ENCODE peak calls at places on chromosomes 2 and 18, in eight cellular contexts. Z is transverse colon, E is upper lobe of right lung, M is gastrocnemius medialis, R is colonic mucosa, L is thyroid gland, K is tibial nerve, X is fibroblast of mammary gland. P is an unnamed sample.

GRCh38 chr2:153519260-153519875 is 40.8 kb upstream of the RPRM start:
- DNase-seq in X (peak), Z (peak), K (peak), L (peak), R (peak), M (no peak), E (peak), P (no peak)

GRCh38 chr18:59837586-59837985 is 62.2 kb upstream of the PMAIP1 start:
- DNase-seq in R (peak), Z (peak), X (peak), K (peak), M (no peak), L (peak), E (no peak), P (no peak)

GRCh38 chr2:208207769-208208168 is 17.9 kb upstream of the C2orf80 start:
- DNase-seq in L (no peak), R (no peak), M (no peak), E (no peak), X (no peak), K (no peak), Z (no peak), P (no peak)

GRCh38 chr2:37454851-37455762 is 110.7 kb downstream of the QPCT start:
- DNase-seq in R (no peak), E (no peak), Z (no peak), K (no peak), M (no peak), X (peak), L (no peak), P (no peak)

GRCh38 chr18:8374652-8375051 is 234.6 kb upstream of the RAB12 start:
- DNase-seq in X (no peak), R (no peak), M (no peak), E (no peak), L (no peak), Z (no peak), K (no peak), P (no peak)

GRCh38 chr2:150732064-150732463 is 244.6 kb upstream of the RND3 start:
- DNase-seq in K (no peak), X (peak), R (no peak), Z (no peak), E (no peak), M (no peak), L (no peak), P (no peak)

GRCh38 chr2:200747668-200748618 is 63.8 kb upstream of the BZW1 start:
- DNase-seq in E (no peak), K (no peak), X (peak), M (no peak), R (peak), Z (no peak), L (no peak), P (peak)

GRCh38 chr2:234169676-234170075 is 119.2 kb downstream of the SPP2 start:
- DNase-seq in X (no peak), E (no peak), Z (no peak), K (no peak), R (no peak), M (no peak), L (no peak), P (no peak)

GRCh38 chr2:30541680-30542079 is 94.6 kb downstream of the LCLAT1 start:
- DNase-seq in E (no peak), Z (no peak), K (no peak), M (no peak), R (no peak), L (no peak), X (no peak), P (no peak)

GRCh38 chr2:72915907-72916742 is 1.2 kb upstream of the EMX1 start:
- DNase-seq in R (peak), L (peak), K (no peak), Z (peak), M (peak), X (no peak), E (peak), P (peak)

GRCh38 chr2:72917875-72918660 is 749 bp downstream of the EMX1 start:
- DNase-seq in M (peak), E (no peak), Z (no peak), K (no peak), L (no peak), X (no peak), R (no peak), P (no peak)

GRCh38 chr2:72915076-72915906 is 2.0 kb upstream of the EMX1 start:
- DNase-seq in R (no peak), X (no peak), M (peak), Z (no peak), E (no peak), L (no peak), K (no peak), P (peak)

GRCh38 chr2:72917138-72917874 is at the start of gene EMX1:
- DNase-seq in K (no peak), L (peak), X (no peak), E (peak), M (peak), R (peak), Z (peak), P (no peak)

DNA sequence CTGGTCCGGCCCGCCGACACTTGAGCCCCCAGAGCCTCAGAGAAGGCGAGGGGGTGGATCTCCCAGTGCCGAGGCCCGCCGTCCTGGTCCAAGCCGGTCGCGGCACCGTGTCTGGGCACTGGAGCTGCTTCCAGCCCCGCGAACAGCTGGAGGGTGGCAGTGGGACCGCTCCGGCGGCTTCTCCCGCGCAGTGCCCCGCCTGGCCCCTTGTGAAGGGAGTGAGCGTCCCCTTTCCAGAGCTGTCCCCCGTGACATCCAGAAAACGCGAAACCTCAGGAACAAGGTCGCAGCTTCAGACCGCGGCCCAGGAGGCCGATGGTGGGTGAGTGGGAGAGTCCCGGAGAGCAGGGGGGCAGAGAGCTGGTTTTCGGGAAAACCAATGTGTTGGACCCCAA is 579 bp upstream of the EMX1 start:
- DNase-seq in X (no peak), Z (no peak), L (no peak), K (no peak), M (peak), E (no peak), R (no peak), P (peak)
- H3K4me3 ChIP-seq in X (no peak), Z (peak), L (peak), K (peak), M (peak), E (peak), R (peak), P (peak)

GRCh38 chr2:136136921-136137320 is 19.0 kb upstream of the CXCR4 start:
- DNase-seq in M (no peak), L (no peak), K (no peak), X (no peak), R (no peak), Z (no peak), E (no peak), P (no peak)
- H3K4me3 ChIP-seq in M (no peak), L (no peak), K (no peak), X (no peak), R (no peak), Z (no peak), E (no peak), P (no peak)

GRCh38 chr2:189407161-189407943 is 33.9 kb upstream of the WDR75 start:
- DNase-seq in X (peak), M (no peak), E (no peak), R (no peak), K (no peak), Z (no peak), L (no peak), P (no peak)
- H3K4me3 ChIP-seq in X (no peak), M (no peak), E (no peak), R (no peak), K (no peak), Z (no peak), L (no peak), P (peak)

GRCh38 chr2:216557820-216558219 is 59.2 kb downstream of the RPL37A start:
- DNase-seq in K (no peak), M (no peak), R (no peak), X (no peak), E (no peak), Z (no peak), L (no peak), P (no peak)
- H3K4me3 ChIP-seq in K (no peak), M (no peak), R (no peak), X (no peak), E (no peak), Z (no peak), L (no peak), P (no peak)

GRCh38 chr2:62286089-62286785 is 90.3 kb downstream of the B3GNT2 start:
- DNase-seq in E (no peak), X (no peak), Z (no peak), M (no peak), K (no peak), L (no peak), R (no peak), P (no peak)

GRCh38 chr2:62284471-62284870 is 88.6 kb downstream of the B3GNT2 start:
- DNase-seq in E (no peak), X (no peak), L (no peak), K (no peak), R (no peak), M (no peak), Z (no peak), P (no peak)

GRCh38 chr2:62287335-62287734 is 91.4 kb downstream of the B3GNT2 start:
- DNase-seq in Z (no peak), X (no peak), L (no peak), K (no peak), E (no peak), M (no peak), R (no peak), P (no peak)

GRCh38 chr2:62283147-62283546 is 87.2 kb downstream of the B3GNT2 start:
- DNase-seq in Z (no peak), X (no peak), K (no peak), E (no peak), R (no peak), L (no peak), M (no peak), P (no peak)

GRCh38 chr2:62284980-62285379 is 89.1 kb downstream of the B3GNT2 start:
- DNase-seq in E (no peak), Z (no peak), R (no peak), M (no peak), K (no peak), X (no peak), L (no peak), P (no peak)
- H3K4me3 ChIP-seq in E (no peak), Z (no peak), R (no peak), M (no peak), K (no peak), X (no peak), L (no peak), P (no peak)

GRCh38 chr18:31500161-31500688 is 2.2 kb downstream of the DSG2 start:
- DNase-seq in R (peak), M (no peak), E (no peak), X (no peak), K (no peak), L (no peak), Z (peak), P (no peak)
- H3K4me3 ChIP-seq in R (peak), M (no peak), E (no peak), X (no peak), K (no peak), L (no peak), Z (no peak), P (no peak)

GRCh38 chr2:127408807-127409099 is 9.5 kb upstream of the PROC start:
- DNase-seq in X (no peak), R (no peak), E (no peak), M (no peak), Z (no peak), L (no peak), K (no peak), P (no peak)

GRCh38 chr2:127413200-127413599 is 5.0 kb upstream of the PROC start:
- DNase-seq in R (no peak), L (no peak), K (no peak), M (no peak), X (no peak), Z (no peak), E (no peak), P (no peak)

GRCh38 chr2:127408004-127408806 is 10.0 kb upstream of the PROC start:
- DNase-seq in E (peak), R (peak), Z (peak), X (peak), L (peak), M (peak), K (peak), P (peak)

GRCh38 chr2:127411609-127412370 is 6.4 kb upstream of the PROC start:
- DNase-seq in X (no peak), L (no peak), R (no peak), E (no peak), M (peak), K (peak), Z (no peak), P (no peak)

DNA sequence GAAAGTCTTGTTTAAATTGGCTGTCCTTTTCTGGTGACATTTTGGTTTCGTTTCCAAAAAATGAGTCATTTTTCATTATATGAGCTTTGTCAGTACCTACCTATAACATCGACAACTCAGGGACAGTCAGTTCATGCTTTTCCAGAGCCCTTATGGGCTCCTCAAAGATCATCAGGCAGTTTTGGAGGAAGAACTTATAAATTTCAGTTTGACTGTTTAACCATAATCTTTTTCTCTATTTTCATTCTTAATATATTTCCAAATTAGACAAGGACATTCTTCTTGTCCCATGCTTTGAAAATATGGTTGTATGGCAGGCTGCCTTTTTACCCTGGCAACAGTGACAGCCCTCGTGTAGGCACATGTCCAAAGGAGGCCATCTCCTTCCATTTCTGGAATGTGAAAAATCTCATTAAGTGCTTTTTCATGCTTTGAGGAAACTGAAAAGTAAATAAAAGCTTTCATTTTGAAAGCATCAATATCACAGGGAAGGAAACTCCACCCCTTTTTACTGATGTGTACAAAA is 7.3 kb upstream of the PROC start:
- DNase-seq in K (no peak), E (peak), M (no peak), L (peak), Z (no peak), X (peak), R (no peak), P (peak)
- H3K4me3 ChIP-seq in K (no peak), E (no peak), M (no peak), L (no peak), Z (no peak), X (no peak), R (no peak), P (peak)

GRCh38 chr2:144675731-144676130 is 155.8 kb upstream of the ZEB2 start:
- DNase-seq in L (no peak), X (no peak), K (no peak), Z (no peak), M (no peak), R (no peak), E (no peak), P (no peak)

GRCh38 chr2:144679942-144680341 is 160.0 kb upstream of the ZEB2 start:
- DNase-seq in X (no peak), E (no peak), R (no peak), K (no peak), M (no peak), L (no peak), Z (no peak), P (no peak)

GRCh38 chr2:144675331-144675730 is 155.4 kb upstream of the ZEB2 start:
- DNase-seq in K (no peak), Z (no peak), R (no peak), L (no peak), X (no peak), M (no peak), E (no peak), P (no peak)

GRCh38 chr2:144681389-144681788 is 161.5 kb upstream of the ZEB2 start:
- DNase-seq in Z (no peak), M (no peak), X (no peak), L (no peak), R (no peak), E (no peak), K (no peak), P (no peak)

GRCh38 chr2:144678741-144679140 is 158.8 kb upstream of the ZEB2 start:
- DNase-seq in L (no peak), X (peak), Z (no peak), R (no peak), K (no peak), E (no peak), M (no peak), P (no peak)
- H3K4me3 ChIP-seq in L (no peak), X (no peak), Z (no peak), R (no peak), K (no peak), E (no peak), M (no peak), P (no peak)

DNA sequence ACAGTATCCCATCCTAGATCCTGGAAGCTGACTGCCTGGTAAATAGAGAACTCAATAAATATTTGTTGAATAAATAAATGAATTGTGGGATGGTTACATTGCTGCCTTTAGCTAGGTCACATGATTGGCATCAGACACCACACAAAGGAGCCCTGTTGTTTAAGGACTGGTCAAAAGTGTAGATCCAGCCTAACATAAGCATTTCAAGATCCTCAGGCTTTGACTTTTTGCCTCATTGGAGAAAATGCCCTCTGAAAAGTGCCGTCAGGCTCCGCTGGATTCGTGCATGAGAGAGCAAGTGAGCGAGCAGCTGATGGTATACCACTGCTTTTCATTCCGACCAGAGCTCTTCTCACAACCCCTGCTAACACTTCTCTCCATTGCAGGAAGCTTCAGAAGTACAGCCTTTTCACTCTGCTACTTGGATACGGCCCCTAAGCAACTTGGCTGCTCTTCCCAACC is 1.3 kb upstream of the ZNF24 start:
- DNase-seq in Z (no peak), L (peak), R (no peak), X (no peak), M (no peak), K (no peak), E (no peak), P (no peak)
- H3K4me3 ChIP-seq in Z (no peak), L (no peak), R (no peak), X (no peak), M (no peak), K (peak), E (no peak), P (no peak)

P was measured in coronary artery.